ENCODE peak calls at places on chromosome 6, in five cellular contexts. One of them, this sample, is unnamed.

GRCh38 chr6:95923518-95923917 is 92.3 kb upstream of the FUT9 start:
- DNase-seq in Karpas-422: peak; percentile 65
- DNase-seq in fibroblast of lung: no peak
- DNase-seq in GM23338: peak; percentile 63
- DNase-seq in HepG2: peak; percentile 42
- DNase-seq in this sample: peak; percentile 22

GRCh38 chr6:27178860-27179259 is 68.6 kb upstream of the PRSS16 start:
- DNase-seq in Karpas-422: no peak
- DNase-seq in fibroblast of lung: no peak
- DNase-seq in GM23338: peak; percentile 63
- DNase-seq in HepG2: no peak
- DNase-seq in this sample: no peak

GRCh38 chr6:7939186-7939863 is 28.7 kb upstream of the TXNDC5 start:
- DNase-seq in Karpas-422: no peak
- DNase-seq in fibroblast of lung: no peak
- DNase-seq in GM23338: no peak
- DNase-seq in HepG2: no peak
- DNase-seq in this sample: no peak

GRCh38 chr6:29653452-29654038 is 3.3 kb upstream of the MOG start:
- DNase-seq in Karpas-422: peak; percentile 85
- DNase-seq in fibroblast of lung: peak; percentile 83
- DNase-seq in GM23338: peak; percentile 94
- DNase-seq in HepG2: peak; percentile 69
- DNase-seq in this sample: peak; percentile 82

GRCh38 chr6:14703586-14703985 is 542.3 kb upstream of the JARID2 start:
- DNase-seq in Karpas-422: no peak
- DNase-seq in fibroblast of lung: peak; percentile 53
- DNase-seq in GM23338: no peak
- DNase-seq in HepG2: no peak
- DNase-seq in this sample: no peak

GRCh38 chr6:117448732-117449131 is 23.0 kb upstream of the ROS1 start:
- DNase-seq in Karpas-422: no peak
- DNase-seq in fibroblast of lung: peak; percentile 89
- DNase-seq in GM23338: no peak
- DNase-seq in HepG2: no peak
- DNase-seq in this sample: no peak

GRCh38 chr6:136706431-136706830 is 85.8 kb downstream of the MAP3K5 start:
- DNase-seq in Karpas-422: no peak
- DNase-seq in fibroblast of lung: no peak
- DNase-seq in GM23338: no peak
- DNase-seq in HepG2: no peak
- DNase-seq in this sample: no peak

GRCh38 chr6:14816106-14816864 is 429.6 kb upstream of the JARID2 start:
- DNase-seq in Karpas-422: no peak
- DNase-seq in fibroblast of lung: no peak
- DNase-seq in GM23338: no peak
- DNase-seq in HepG2: no peak
- DNase-seq in this sample: no peak

GRCh38 chr6:90701146-90701781 is 114.4 kb upstream of the MAP3K7 start:
- DNase-seq in Karpas-422: peak; percentile 84
- DNase-seq in fibroblast of lung: no peak
- DNase-seq in GM23338: peak; percentile 91
- DNase-seq in HepG2: no peak
- DNase-seq in this sample: peak; percentile 70

GRCh38 chr6:53741417-53741816 is 53.4 kb upstream of the LRRC1 start:
- DNase-seq in Karpas-422: no peak
- DNase-seq in fibroblast of lung: no peak
- DNase-seq in GM23338: peak; percentile 62
- DNase-seq in HepG2: no peak
- DNase-seq in this sample: no peak

GRCh38 chr6:2165216-2165725 is 80.1 kb downstream of the GMDS start:
- DNase-seq in Karpas-422: no peak
- DNase-seq in fibroblast of lung: no peak
- DNase-seq in GM23338: no peak
- DNase-seq in HepG2: no peak
- DNase-seq in this sample: no peak

GRCh38 chr6:73248192-73248898 is 14.7 kb downstream of the KHDC1 start:
- DNase-seq in Karpas-422: no peak
- DNase-seq in fibroblast of lung: no peak
- DNase-seq in GM23338: no peak
- DNase-seq in HepG2: no peak
- DNase-seq in this sample: no peak

GRCh38 chr6:75145976-75146375 is 59.9 kb downstream of the COL12A1 start:
- DNase-seq in Karpas-422: no peak
- DNase-seq in fibroblast of lung: no peak
- DNase-seq in GM23338: peak; percentile 26
- DNase-seq in HepG2: no peak
- DNase-seq in this sample: no peak

GRCh38 chr6:26045939-26046368 is 41.3 kb upstream of the HFE start:
- DNase-seq in Karpas-422: no peak
- DNase-seq in fibroblast of lung: no peak
- DNase-seq in GM23338: no peak
- DNase-seq in HepG2: peak; percentile 70
- DNase-seq in this sample: peak; percentile 84

GRCh38 chr6:106134906-106135634 is 48.9 kb downstream of the PRDM1 start:
- DNase-seq in Karpas-422: no peak
- DNase-seq in fibroblast of lung: peak; percentile 46
- DNase-seq in GM23338: no peak
- DNase-seq in HepG2: peak; percentile 53
- DNase-seq in this sample: no peak

GRCh38 chr6:49030621-49031020 is 432.4 kb downstream of the MMUT start:
- DNase-seq in Karpas-422: no peak
- DNase-seq in fibroblast of lung: peak; percentile 10
- DNase-seq in GM23338: no peak
- DNase-seq in HepG2: no peak
- DNase-seq in this sample: no peak

GRCh38 chr6:118650500-118651281 is 700 bp downstream of the CEP85L start:
- DNase-seq in Karpas-422: peak; percentile 45
- DNase-seq in fibroblast of lung: peak; percentile 58
- DNase-seq in GM23338: peak; percentile 74
- DNase-seq in HepG2: no peak
- DNase-seq in this sample: peak; percentile 24

GRCh38 chr6:40550096-40550731 is 37.0 kb downstream of the LRFN2 start:
- DNase-seq in Karpas-422: peak; percentile 90
- DNase-seq in fibroblast of lung: peak; percentile 53
- DNase-seq in GM23338: peak; percentile 72
- DNase-seq in HepG2: peak; percentile 54
- DNase-seq in this sample: peak; percentile 47

GRCh38 chr6:163573503-163574179 is 159.1 kb downstream of the QKI start:
- DNase-seq in Karpas-422: no peak
- DNase-seq in fibroblast of lung: no peak
- DNase-seq in GM23338: peak; percentile 30
- DNase-seq in HepG2: no peak
- DNase-seq in this sample: no peak

GRCh38 chr6:109318328-109318876 is 63.9 kb downstream of the CD164 start:
- DNase-seq in Karpas-422: no peak
- DNase-seq in fibroblast of lung: no peak
- DNase-seq in GM23338: no peak
- DNase-seq in HepG2: peak; percentile 78
- DNase-seq in this sample: no peak

GRCh38 chr6:168793649-168794048 is 352.7 kb downstream of the SMOC2 start:
- DNase-seq in Karpas-422: no peak
- DNase-seq in fibroblast of lung: no peak
- DNase-seq in GM23338: no peak
- DNase-seq in HepG2: no peak
- DNase-seq in this sample: no peak

GRCh38 chr6:107817784-107818183 is 6.3 kb downstream of the SCML4 start:
- DNase-seq in Karpas-422: no peak
- DNase-seq in fibroblast of lung: no peak
- DNase-seq in GM23338: no peak
- DNase-seq in HepG2: no peak
- DNase-seq in this sample: no peak

GRCh38 chr6:7242835-7243187 is 70.2 kb downstream of the SSR1 start:
- DNase-seq in Karpas-422: no peak
- DNase-seq in fibroblast of lung: no peak
- DNase-seq in GM23338: peak; percentile 52
- DNase-seq in HepG2: no peak
- DNase-seq in this sample: no peak

GRCh38 chr6:154805288-154805911 is 72.2 kb downstream of the SCAF8 start:
- DNase-seq in Karpas-422: peak; percentile 83
- DNase-seq in fibroblast of lung: peak; percentile 80
- DNase-seq in GM23338: peak; percentile 34
- DNase-seq in HepG2: peak; percentile 43
- DNase-seq in this sample: peak; percentile 59

GRCh38 chr6:79648315-79648714 is 17.2 kb downstream of the SH3BGRL2 start:
- DNase-seq in Karpas-422: no peak
- DNase-seq in fibroblast of lung: no peak
- DNase-seq in GM23338: no peak
- DNase-seq in HepG2: no peak
- DNase-seq in this sample: no peak

GRCh38 chr6:38577492-38577891 is 62.2 kb downstream of the BTBD9 start:
- DNase-seq in Karpas-422: no peak
- DNase-seq in fibroblast of lung: no peak
- DNase-seq in GM23338: no peak
- DNase-seq in HepG2: no peak
- DNase-seq in this sample: no peak
- H3K4me2 ChIP-seq in Karpas-422: no peak overlapping the region
- H3K4me2 ChIP-seq in fibroblast of lung: no peak overlapping the region
- H3K4me2 ChIP-seq in GM23338: no peak overlapping the region
- H3K4me2 ChIP-seq in HepG2: no peak overlapping the region
- H3K4me2 ChIP-seq in this sample: no peak overlapping the region

GRCh38 chr6:131950767-131951575 is at the start of gene CCN2:
- DNase-seq in Karpas-422: no peak
- DNase-seq in fibroblast of lung: peak; percentile 97
- DNase-seq in GM23338: peak; percentile 97
- DNase-seq in HepG2: peak; percentile 100
- DNase-seq in this sample: no peak
- H2AFZ ChIP-seq in Karpas-422: no peak within 1 kb of the TSS
- H2AFZ ChIP-seq in fibroblast of lung: no peak within 1 kb of the TSS
- H2AFZ ChIP-seq in GM23338: no peak within 1 kb of the TSS
- H2AFZ ChIP-seq in HepG2: no peak within 1 kb of the TSS
- H2AFZ ChIP-seq in this sample: no peak within 1 kb of the TSS

DNA sequence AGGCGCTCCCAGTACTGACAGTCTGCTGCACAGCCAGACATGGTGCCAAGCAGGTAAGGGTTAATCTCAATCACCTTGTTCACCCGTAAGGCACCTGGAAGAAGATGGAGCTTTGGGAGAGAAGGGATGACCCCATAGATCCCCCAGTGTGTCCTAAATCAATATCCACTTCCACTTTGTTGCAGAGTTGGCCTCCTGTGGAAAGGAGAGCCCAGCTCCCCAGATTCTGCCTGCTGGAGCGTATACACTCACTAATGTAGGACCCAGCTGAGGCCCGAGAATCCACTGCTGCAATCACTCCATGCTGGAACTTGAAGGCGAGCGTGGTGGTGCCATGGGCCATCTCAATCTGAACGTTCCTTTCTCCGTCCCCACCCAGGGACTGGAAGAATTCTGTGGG is 1.2 kb downstream of the PSMB8 start:
- DNase-seq in Karpas-422: no peak
- DNase-seq in fibroblast of lung: no peak
- DNase-seq in GM23338: no peak
- DNase-seq in HepG2: no peak
- DNase-seq in this sample: no peak
- H3K4me1 ChIP-seq in Karpas-422: peaks cover 66% of the 10 kb centered on the region
- H3K4me1 ChIP-seq in fibroblast of lung: peaks cover 3% of the 10 kb centered on the region
- H3K4me1 ChIP-seq in GM23338: peaks cover 7% of the 10 kb centered on the region
- H3K4me1 ChIP-seq in HepG2: peaks cover 18% of the 10 kb centered on the region
- H3K4me1 ChIP-seq in this sample: peaks cover 55% of the 10 kb centered on the region

GRCh38 chr6:140438346-140438735 is 1063.9 kb upstream of the CITED2 start:
- DNase-seq in Karpas-422: no peak
- DNase-seq in fibroblast of lung: no peak
- DNase-seq in GM23338: no peak
- DNase-seq in HepG2: no peak
- DNase-seq in this sample: no peak

GRCh38 chr6:140437619-140438345 is 1063.3 kb upstream of the CITED2 start:
- DNase-seq in Karpas-422: no peak
- DNase-seq in fibroblast of lung: no peak
- DNase-seq in GM23338: no peak
- DNase-seq in HepG2: no peak
- DNase-seq in this sample: no peak

GRCh38 chr6:140445474-140446004 is 1071.1 kb upstream of the CITED2 start:
- DNase-seq in Karpas-422: no peak
- DNase-seq in fibroblast of lung: peak; percentile 53
- DNase-seq in GM23338: peak; percentile 24
- DNase-seq in HepG2: no peak
- DNase-seq in this sample: no peak

GRCh38 chr6:140440223-140440810 is 1065.9 kb upstream of the CITED2 start:
- DNase-seq in Karpas-422: no peak
- DNase-seq in fibroblast of lung: peak; percentile 24
- DNase-seq in GM23338: no peak
- DNase-seq in HepG2: no peak
- DNase-seq in this sample: no peak

GRCh38 chr6:140441256-140441655 is 1066.8 kb upstream of the CITED2 start:
- DNase-seq in Karpas-422: peak; percentile 58
- DNase-seq in fibroblast of lung: peak; percentile 67
- DNase-seq in GM23338: peak; percentile 69
- DNase-seq in HepG2: peak; percentile 46
- DNase-seq in this sample: no peak
- H3K4me2 ChIP-seq in Karpas-422: no peak overlapping the region
- H3K4me2 ChIP-seq in fibroblast of lung: no peak overlapping the region
- H3K4me2 ChIP-seq in GM23338: peak overlapping the region; percentile 2
- H3K4me2 ChIP-seq in HepG2: no peak overlapping the region
- H3K4me2 ChIP-seq in this sample: no peak overlapping the region

GRCh38 chr6:19892250-19892649 is 55.1 kb downstream of the ID4 start:
- DNase-seq in Karpas-422: no peak
- DNase-seq in fibroblast of lung: no peak
- DNase-seq in GM23338: no peak
- DNase-seq in HepG2: no peak
- DNase-seq in this sample: no peak
- H2AFZ ChIP-seq in Karpas-422: no peak overlapping the region
- H2AFZ ChIP-seq in fibroblast of lung: no peak overlapping the region
- H2AFZ ChIP-seq in GM23338: no peak overlapping the region
- H2AFZ ChIP-seq in HepG2: no peak overlapping the region
- H2AFZ ChIP-seq in this sample: no peak overlapping the region

DNA sequence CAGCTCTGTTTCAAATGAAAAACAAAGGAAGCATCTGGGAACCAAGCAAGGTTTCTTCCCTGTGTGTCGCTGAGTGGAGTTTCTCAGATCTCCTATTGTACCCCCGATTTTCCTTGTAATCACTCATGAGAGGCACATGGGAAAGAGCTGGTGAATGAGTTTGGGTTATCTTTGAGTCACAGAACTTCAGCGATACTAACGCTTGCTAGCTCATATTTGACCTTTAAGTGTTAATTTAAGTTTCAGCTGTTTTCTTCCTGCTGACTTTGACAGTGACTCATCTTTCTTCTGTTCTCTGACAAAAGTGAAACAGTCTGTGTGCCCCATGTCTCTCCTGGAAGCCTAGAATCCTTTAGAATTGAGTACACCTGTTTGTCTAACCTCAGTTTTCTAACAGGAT is 261.1 kb upstream of the RGS17 start:
- DNase-seq in Karpas-422: no peak
- DNase-seq in fibroblast of lung: no peak
- DNase-seq in GM23338: no peak
- DNase-seq in HepG2: no peak
- DNase-seq in this sample: no peak
- H3K4me1 ChIP-seq in Karpas-422: no peaks in the 10 kb centered on the region
- H3K4me1 ChIP-seq in fibroblast of lung: no peaks in the 10 kb centered on the region
- H3K4me1 ChIP-seq in GM23338: no peaks in the 10 kb centered on the region
- H3K4me1 ChIP-seq in HepG2: no peaks in the 10 kb centered on the region
- H3K4me1 ChIP-seq in this sample: no peaks in the 10 kb centered on the region

DNA sequence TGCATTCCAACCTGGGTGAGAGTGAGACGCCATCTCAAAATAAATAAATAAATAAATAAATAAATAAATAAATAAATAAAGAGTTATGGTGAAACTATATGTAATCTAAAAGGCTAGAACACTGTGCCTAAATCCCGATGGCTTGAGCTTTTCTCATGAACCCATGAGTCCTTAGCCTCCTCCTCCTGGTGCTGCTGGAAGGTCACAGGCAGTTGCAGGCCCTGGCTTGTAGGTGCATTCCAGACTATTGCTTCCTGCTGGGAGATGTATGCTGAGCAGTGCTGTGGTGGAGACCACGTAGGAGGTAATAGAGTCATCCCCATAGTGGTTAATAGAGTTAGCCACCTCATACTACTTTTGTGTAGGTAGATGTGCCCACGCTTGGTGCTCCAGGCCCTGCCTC is 12.5 kb downstream of the PTK7 start:
- DNase-seq in Karpas-422: no peak
- DNase-seq in fibroblast of lung: no peak
- DNase-seq in GM23338: peak; percentile 36
- DNase-seq in HepG2: no peak
- DNase-seq in this sample: no peak
- H3K4me2 ChIP-seq in Karpas-422: no peak overlapping the region
- H3K4me2 ChIP-seq in fibroblast of lung: no peak overlapping the region
- H3K4me2 ChIP-seq in GM23338: peak overlapping the region; percentile 70
- H3K4me2 ChIP-seq in HepG2: peak overlapping the region; percentile 91
- H3K4me2 ChIP-seq in this sample: no peak overlapping the region